ENCODE peak calls at places on chromosomes 12 and 14, in four cellular contexts. One of them, this sample, is unnamed.
A peak's percentile ranks its signal among the peaks of the same experiment; 100 is the strongest.

GRCh38 chr14:75522919-75523318 is 650 bp downstream of the BATF start:
- DNase-seq in GM10248: no peak
- DNase-seq in HEK293T: no peak
- DNase-seq in RPMI7951: no peak
- DNase-seq in this sample: no peak

GRCh38 chr12:63822352-63822751 is 22.1 kb upstream of the SRGAP1 start:
- DNase-seq in GM10248: no peak
- DNase-seq in HEK293T: no peak
- DNase-seq in RPMI7951: no peak
- DNase-seq in this sample: no peak

GRCh38 chr14:24224618-24225071 is 7.5 kb downstream of the NEDD8 start:
- DNase-seq in HEK293T: no peak
- DNase-seq in GM10248: no peak
- DNase-seq in RPMI7951: no peak
- DNase-seq in this sample: no peak

GRCh38 chr12:107079172-107080011 is 14.0 kb downstream of the CRY1 start:
- DNase-seq in GM10248: no peak
- DNase-seq in RPMI7951: peak; percentile 26
- DNase-seq in HEK293T: peak; percentile 21
- DNase-seq in this sample: peak; percentile 64

GRCh38 chr12:75479963-75480461 is 543 bp upstream of the GLIPR1 start:
- DNase-seq in RPMI7951: peak; percentile 50
- DNase-seq in GM10248: no peak
- DNase-seq in HEK293T: no peak
- DNase-seq in this sample: no peak

GRCh38 chr12:57890191-57891120 is 43.9 kb upstream of the CTDSP2 start:
- DNase-seq in RPMI7951: no peak
- DNase-seq in GM10248: no peak
- DNase-seq in HEK293T: no peak
- DNase-seq in this sample: peak; percentile 29

GRCh38 chr12:46744256-46744655 is 81.5 kb downstream of the SLC38A4 start:
- DNase-seq in GM10248: no peak
- DNase-seq in HEK293T: no peak
- DNase-seq in RPMI7951: no peak
- DNase-seq in this sample: no peak

GRCh38 chr14:19800282-19801117 is 3.1 kb upstream of the OR4N2 start:
- DNase-seq in GM10248: no peak
- DNase-seq in HEK293T: no peak
- DNase-seq in RPMI7951: peak; percentile 24
- DNase-seq in this sample: no peak

GRCh38 chr14:58362798-58363412 is 32.8 kb upstream of the TOMM20L start:
- DNase-seq in HEK293T: peak; percentile 16
- DNase-seq in RPMI7951: peak; percentile 35
- DNase-seq in GM10248: peak; percentile 25
- DNase-seq in this sample: peak; percentile 33

GRCh38 chr14:23881292-23881691 is 72.3 kb upstream of the DHRS4 start:
- DNase-seq in RPMI7951: no peak
- DNase-seq in HEK293T: no peak
- DNase-seq in GM10248: no peak
- DNase-seq in this sample: no peak

GRCh38 chr12:28240853-28241252 is 50.6 kb downstream of the CCDC91 start:
- DNase-seq in RPMI7951: no peak
- DNase-seq in GM10248: no peak
- DNase-seq in HEK293T: no peak
- DNase-seq in this sample: no peak

GRCh38 chr12:105334001-105334400 is 3.5 kb downstream of the C12orf75 start:
- DNase-seq in RPMI7951: no peak
- DNase-seq in GM10248: no peak
- DNase-seq in HEK293T: peak; percentile 10
- DNase-seq in this sample: no peak

GRCh38 chr12:1284611-1285010 is 293.6 kb downstream of the ERC1 start:
- DNase-seq in RPMI7951: no peak
- DNase-seq in HEK293T: no peak
- DNase-seq in GM10248: no peak
- DNase-seq in this sample: no peak

GRCh38 chr12:31368666-31369361 is 42.9 kb upstream of the SINHCAF start:
- DNase-seq in HEK293T: peak; percentile 23
- DNase-seq in GM10248: no peak
- DNase-seq in RPMI7951: no peak
- DNase-seq in this sample: no peak

GRCh38 chr14:68341765-68342212 is 451.1 kb downstream of the ZFP36L1 start:
- DNase-seq in RPMI7951: no peak
- DNase-seq in HEK293T: no peak
- DNase-seq in GM10248: no peak
- DNase-seq in this sample: no peak

GRCh38 chr12:90802727-90803126 is 152.2 kb downstream of the CCER1 start:
- DNase-seq in RPMI7951: no peak
- DNase-seq in HEK293T: no peak
- DNase-seq in GM10248: no peak
- DNase-seq in this sample: no peak

GRCh38 chr12:112927925-112928324 is 10.3 kb upstream of the OAS3 start:
- DNase-seq in HEK293T: no peak
- DNase-seq in GM10248: no peak
- DNase-seq in RPMI7951: no peak
- DNase-seq in this sample: no peak

GRCh38 chr12:112906712-112907414 is at the start of gene OAS1:
- DNase-seq in RPMI7951: peak; percentile 69
- DNase-seq in GM10248: peak; percentile 76
- DNase-seq in HEK293T: no peak
- DNase-seq in this sample: peak; percentile 54

GRCh38 chr14:33465952-33466700 is 484.7 kb downstream of the EGLN3 start:
- DNase-seq in RPMI7951: no peak
- DNase-seq in HEK293T: no peak
- DNase-seq in GM10248: no peak
- DNase-seq in this sample: no peak

GRCh38 chr12:110012137-110012536 is 12.9 kb downstream of the ANKRD13A start:
- DNase-seq in RPMI7951: no peak
- DNase-seq in GM10248: no peak
- DNase-seq in HEK293T: no peak
- DNase-seq in this sample: no peak

GRCh38 chr12:122029620-122030426 is 8.1 kb downstream of the BCL7A start:
- DNase-seq in RPMI7951: no peak
- DNase-seq in GM10248: no peak
- DNase-seq in HEK293T: no peak
- DNase-seq in this sample: no peak

GRCh38 chr12:4833511-4833910 is 76.2 kb upstream of the KCNA1 start:
- DNase-seq in RPMI7951: no peak
- DNase-seq in GM10248: no peak
- DNase-seq in HEK293T: no peak
- DNase-seq in this sample: no peak

GRCh38 chr14:23121401-23121800 is 2.3 kb upstream of the CEBPE start:
- DNase-seq in HEK293T: no peak
- DNase-seq in GM10248: peak; percentile 55
- DNase-seq in RPMI7951: peak; percentile 14
- DNase-seq in this sample: no peak

GRCh38 chr12:15216036-15216889 is 5.0 kb downstream of the RERG start:
- DNase-seq in GM10248: no peak
- DNase-seq in RPMI7951: no peak
- DNase-seq in HEK293T: no peak
- DNase-seq in this sample: peak; percentile 99

GRCh38 chr14:32319368-32320049 is 9.6 kb upstream of the AKAP6 start:
- DNase-seq in RPMI7951: peak; percentile 10
- DNase-seq in HEK293T: no peak
- DNase-seq in GM10248: no peak
- DNase-seq in this sample: no peak